ENCODE peak calls at places on chromosome 5, in eight cellular contexts. F is neuronal stem cell; H is activated T-helper 1 cell treated with anti-CD3 and anti-CD28 coated beads, Interleukin-12 subunit alpha, Interleukin-12 subunit beta, Interleukin-2, Interleukin-4 antibody, amounts not matched to agents 30 ng/mL and 10 ng/mL and 1 ng/mL, durations not matched to agents 14 hours and 24 hours and 36 hours; X is effector memory CD4-positive, alpha-beta T cell; A is adrenal gland; V is activated CD4-positive, CD25-positive, alpha-beta regulatory T cell; G is stimulated activated CD4-positive, alpha-beta T cell treated with anti-CD3 and anti-CD28 coated beads, Interleukin-12 subunit alpha, Interleukin-12 subunit beta, amount 100 ng/mL, for 48 hours; Y is hepatocyte. I is an unnamed sample.

GRCh38 chr5:56357426-56357825 is 124.3 kb upstream of the ANKRD55 start:
- DNase-seq in F (no peak), H (no peak), A (no peak), X (no peak), V (no peak), G (no peak), Y (no peak), I (no peak)

GRCh38 chr5:53009816-53010215 is 20.7 kb downstream of the ITGA2 start:
- DNase-seq in H (no peak), V (no peak), F (no peak), G (no peak), X (no peak), Y (no peak), A (no peak), I (no peak)

GRCh38 chr5:115736690-115737005 is 79.8 kb downstream of the CDO1 start:
- DNase-seq in G (no peak), V (no peak), H (no peak), F (no peak), X (no peak), Y (no peak), A (no peak), I (no peak)

GRCh38 chr5:40406426-40407211 is 273.1 kb upstream of the PTGER4 start:
- DNase-seq in F (no peak), Y (peak), X (no peak), V (no peak), G (no peak), A (peak), H (no peak), I (no peak)

GRCh38 chr5:83745821-83746220 is 25.2 kb upstream of the HAPLN1 start:
- DNase-seq in X (no peak), Y (no peak), H (no peak), F (no peak), V (no peak), G (no peak), A (no peak), I (no peak)

GRCh38 chr5:30103056-30104020 is 1090.1 kb upstream of the CDH6 start:
- DNase-seq in X (no peak), H (no peak), A (no peak), G (no peak), V (no peak), F (no peak), Y (no peak), I (no peak)

GRCh38 chr5:127804886-127805426 is 101.8 kb downstream of the CCDC192 start:
- DNase-seq in F (no peak), A (no peak), X (no peak), V (no peak), H (no peak), G (no peak), Y (no peak), I (no peak)

GRCh38 chr5:390571-391491 is 52.1 kb upstream of the EXOC3 start:
- DNase-seq in F (no peak), G (no peak), H (no peak), Y (peak), X (no peak), V (no peak), A (no peak), I (no peak)

GRCh38 chr5:65481171-65481575 is 547 bp downstream of the ADAMTS6 start:
- DNase-seq in H (no peak), Y (peak), A (no peak), X (no peak), F (no peak), G (no peak), V (no peak), I (peak)

GRCh38 chr5:172901012-172901780 is 58.0 kb upstream of the RPL26L1 start:
- DNase-seq in A (peak), G (no peak), H (no peak), F (no peak), Y (peak), V (no peak), X (no peak), I (no peak)

GRCh38 chr5:43168175-43168574 is 23.9 kb upstream of the NIM1K start:
- DNase-seq in A (no peak), Y (no peak), H (no peak), G (no peak), F (no peak), V (no peak), X (no peak), I (no peak)

GRCh38 chr5:99037668-99038067 is 108.9 kb upstream of the CHD1 start:
- DNase-seq in A (no peak), F (no peak), H (peak), Y (no peak), X (peak), V (no peak), G (no peak), I (no peak)

GRCh38 chr5:10703676-10704075 is 57.4 kb downstream of the DAP start:
- DNase-seq in H (no peak), V (no peak), Y (no peak), G (no peak), F (no peak), A (peak), X (no peak), I (no peak)

GRCh38 chr5:19853616-19854240 is 134.3 kb downstream of the CDH18 start:
- DNase-seq in V (no peak), F (no peak), G (no peak), X (no peak), A (no peak), Y (no peak), H (no peak), I (no peak)

GRCh38 chr5:147558826-147559225 is 49.0 kb upstream of the DPYSL3 start:
- DNase-seq in X (no peak), A (peak), F (no peak), G (no peak), Y (peak), V (no peak), H (no peak), I (peak)

I was measured in neural progenitor cell.